ENCODE peak calls at places on chromosome 15, in ten cellular contexts. D is sciatic nerve, W is fibroblast of mammary gland, G is nephron progenitor cell, H is IMR-90, K is RPMI7951, V is SK-N-MC, L is HT-29, F is HCT116, M is NCI-H1105. T is an unnamed sample.

GRCh38 chr15:68387288-68388143 is 44.4 kb downstream of the ITGA11 start:
- DNase-seq in H (peak), K (no peak), G (no peak), M (no peak), W (no peak), L (no peak), V (no peak), D (no peak), F (no peak), T (no peak)

GRCh38 chr15:60795889-60796288 is 316.9 kb upstream of the ICE2 start:
- DNase-seq in W (no peak), K (no peak), H (no peak), M (no peak), G (no peak), L (no peak), D (no peak), F (no peak), V (no peak), T (no peak)

GRCh38 chr15:89704411-89704810 is 13.8 kb downstream of the WDR93 start:
- DNase-seq in F (no peak), L (no peak), K (no peak), D (no peak), G (no peak), V (no peak), M (no peak), H (peak), W (no peak), T (no peak)

GRCh38 chr15:63940956-63941620 is 105.2 kb downstream of the DAPK2 start:
- DNase-seq in L (no peak), K (no peak), V (no peak), G (no peak), W (no peak), D (no peak), H (no peak), F (no peak), M (no peak), T (no peak)

GRCh38 chr15:26451995-26452394 is 320.9 kb downstream of the GABRB3 start:
- DNase-seq in K (no peak), G (no peak), M (no peak), H (no peak), D (no peak), L (no peak), F (no peak), W (no peak), V (no peak), T (no peak)

GRCh38 chr15:88125578-88125977 is 131.0 kb downstream of the NTRK3 start:
- DNase-seq in D (no peak), G (no peak), W (no peak), L (no peak), M (no peak), H (no peak), K (no peak), V (no peak), F (no peak), T (no peak)

GRCh38 chr15:96160269-96160668 is 170.2 kb upstream of the NR2F2 start:
- DNase-seq in H (peak), L (no peak), F (no peak), G (no peak), M (no peak), D (peak), V (no peak), W (peak), K (no peak), T (no peak)

GRCh38 chr15:86489992-86490391 is 410.3 kb downstream of the AGBL1 start:
- DNase-seq in G (no peak), L (no peak), W (no peak), D (no peak), F (no peak), V (no peak), M (no peak), K (no peak), H (no peak), T (no peak)

GRCh38 chr15:30038667-30039523 is 43.9 kb upstream of the GOLGA8J start:
- DNase-seq in K (peak), M (no peak), L (peak), D (no peak), F (no peak), H (no peak), W (no peak), G (no peak), V (no peak), T (no peak)

GRCh38 chr15:45179221-45179985 is 8.4 kb downstream of the SHF start:
- DNase-seq in G (no peak), V (no peak), W (no peak), L (peak), M (no peak), K (peak), F (peak), D (no peak), H (no peak), T (no peak)

GRCh38 chr15:90530250-90531051 is 728 bp downstream of the CRTC3 start:
- DNase-seq in G (peak), K (peak), H (peak), M (no peak), F (no peak), W (peak), D (peak), V (no peak), L (peak), T (no peak)

GRCh38 chr15:44782516-44782915 is 46.2 kb downstream of the TRIM69 start:
- DNase-seq in K (peak), F (no peak), V (no peak), L (no peak), M (no peak), H (no peak), G (no peak), D (no peak), W (peak), T (no peak)

T was measured in kidney epithelial cell.